ENCODE peak calls at places on chromosomes 5 and 9, in seven cellular contexts. O, U, C, L, Q, Y and E are unnamed samples.

GRCh38 chr9:108894225-108894997 is 32.3 kb downstream of the ACTL7A start:
- DNase-seq in Y (no peak), C (no peak), U (no peak), O (no peak), Q (peak; percentile 98), L (no peak), E (no peak)

GRCh38 chr9:109186857-109187256 is 19.8 kb upstream of the FRRS1L start:
- DNase-seq in U (no peak), O (no peak), Q (no peak), L (no peak), C (no peak), Y (no peak), E (no peak)

GRCh38 chr5:132410451-132411381 is 41.2 kb downstream of the SLC22A5 start:
- DNase-seq in U (peak; percentile 88), L (peak; percentile 88), Q (peak; percentile 60), O (peak; percentile 89), Y (peak; percentile 87), C (peak; percentile 86), E (peak; percentile 81)

GRCh38 chr9:114228034-114228808 is 72.9 kb downstream of the COL27A1 start:
- DNase-seq in O (no peak), L (no peak), Y (no peak), C (no peak), U (no peak), Q (no peak), E (no peak)

GRCh38 chr5:42985129-42986037 is 54.7 kb downstream of the ANXA2R start:
- DNase-seq in U (no peak), Q (peak; percentile 43), O (no peak), C (no peak), Y (no peak), L (no peak), E (no peak)

GRCh38 chr9:122821278-122821952 is 7.0 kb downstream of the PDCL start:
- DNase-seq in O (no peak), L (peak; percentile 40), C (no peak), U (peak; percentile 58), Y (no peak), Q (no peak), E (peak; percentile 64)

GRCh38 chr5:83927140-83927733 is 206.6 kb upstream of the HAPLN1 start:
- DNase-seq in L (peak; percentile 71), Y (peak; percentile 16), U (peak; percentile 38), O (peak; percentile 63), Q (peak; percentile 41), C (peak; percentile 28), E (peak; percentile 83)

GRCh38 chr5:56917534-56917933 is 8.1 kb downstream of the SETD9 start:
- DNase-seq in Y (no peak), Q (no peak), C (peak; percentile 62), U (no peak), O (no peak), L (peak; percentile 18), E (no peak)

GRCh38 chr9:35665471-35665818 is 450 bp upstream of the ARHGEF39 start:
- DNase-seq in U (no peak), L (no peak), O (no peak), Y (no peak), C (no peak), Q (no peak), E (no peak)

GRCh38 chr9:35661756-35662350 is 3.1 kb downstream of the ARHGEF39 start:
- DNase-seq in C (no peak), Y (no peak), U (no peak), L (no peak), O (no peak), Q (peak; percentile 42), E (no peak)

GRCh38 chr9:35660966-35661413 is 2.9 kb downstream of the CCDC107 start:
- DNase-seq in L (peak; percentile 73), Y (no peak), O (peak; percentile 43), Q (peak; percentile 54), C (no peak), U (peak; percentile 41), E (peak; percentile 59)

GRCh38 chr9:35664531-35665470 is at the start of gene ARHGEF39:
- DNase-seq in Q (peak; percentile 81), U (peak; percentile 88), O (peak; percentile 87), Y (peak; percentile 94), L (peak; percentile 91), C (peak; percentile 81), E (peak; percentile 84)

GRCh38 chr9:35662437-35662836 is 2.6 kb downstream of the ARHGEF39 start:
- DNase-seq in O (no peak), Q (no peak), L (no peak), U (no peak), C (no peak), Y (no peak), E (no peak)
- TF ChIP-seq POLR2A in O (no peak), Q (no peak), L (no peak), U (no peak), C (no peak), Y (no peak), E (no peak)

GRCh38 chr5:144170276-144171024 is at the start of the genes KCTD16 and YIPF5:
- DNase-seq in C (peak; percentile 95), L (peak; percentile 98), Y (peak; percentile 89), U (peak; percentile 98), Q (peak; percentile 94), O (peak; percentile 97), E (peak; percentile 97)

GRCh38 chr5:144169904-144170275 is 569 bp downstream of the YIPF5 start:
- DNase-seq in Q (no peak), O (no peak), C (no peak), Y (no peak), U (no peak), L (no peak), E (no peak)

GRCh38 chr5:144166696-144167095 is 3.8 kb downstream of the YIPF5 start:
- DNase-seq in Y (no peak), C (no peak), Q (no peak), U (no peak), O (no peak), L (no peak), E (no peak)

GRCh38 chr5:144162686-144163085 is 7.8 kb downstream of the YIPF5 start:
- DNase-seq in Q (no peak), Y (no peak), O (no peak), L (no peak), C (no peak), U (no peak), E (no peak)

GRCh38 chr5:144167998-144168397 is 2.5 kb downstream of the YIPF5 start:
- DNase-seq in C (no peak), U (no peak), Q (no peak), L (no peak), Y (no peak), O (no peak), E (no peak)
- H3K4me3 ChIP-seq in C (no peak overlapping the region), U (no peak overlapping the region), Q (no peak overlapping the region), L (no peak overlapping the region), Y (no peak overlapping the region), O (no peak overlapping the region), E (no peak overlapping the region)

DNA sequence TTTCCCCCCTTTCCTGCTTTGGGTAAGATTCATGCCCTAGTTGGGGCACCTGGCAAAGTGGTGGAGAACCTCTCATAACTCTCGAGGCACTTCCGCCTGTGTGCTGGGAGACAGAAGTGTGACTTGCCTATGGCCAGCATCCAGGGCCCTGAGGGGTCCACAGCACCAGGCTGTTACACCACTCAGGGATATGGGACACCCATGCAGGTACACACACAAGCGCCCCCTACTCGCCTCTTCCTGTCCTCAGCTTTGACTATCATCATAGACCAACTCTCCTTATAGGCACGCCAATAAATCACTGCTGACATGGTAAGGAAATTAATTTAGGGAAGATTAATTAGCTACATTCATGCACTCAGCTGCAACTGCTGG is 45.4 kb downstream of the SHB start:
- DNase-seq in O (no peak), L (no peak), Y (no peak), Q (no peak), U (no peak), C (no peak), E (no peak)
- H3K4me1 ChIP-seq in O (peaks cover 85% of the 10 kb centered on the region), L (peaks cover 70% of the 10 kb centered on the region), Y (peaks cover 99% of the 10 kb centered on the region), Q (peaks cover 100% of the 10 kb centered on the region), U (peaks cover 12% of the 10 kb centered on the region), C (peaks cover 58% of the 10 kb centered on the region), E (peaks cover 12% of the 10 kb centered on the region)

GRCh38 chr9:70407081-70407503 is 7.4 kb downstream of the KLF9 start:
- DNase-seq in O (no peak), L (no peak), U (no peak), Y (no peak), Q (no peak), C (no peak), E (no peak)
- TF ChIP-seq POLR2A in O (no peak), L (no peak), U (no peak), Y (no peak), Q (no peak), C (no peak), E (no peak)

GRCh38 chr5:135036405-135036804 is 2.4 kb upstream of the PITX1 start:
- DNase-seq in U (no peak), C (no peak), Y (no peak), O (no peak), Q (no peak), L (no peak), E (no peak)

GRCh38 chr5:135034963-135035677 is 1.1 kb upstream of the PITX1 start:
- DNase-seq in O (no peak), Y (no peak), L (no peak), U (peak; percentile 21), Q (no peak), C (no peak), E (no peak)

GRCh38 chr5:135033866-135034185 is 202 bp downstream of the PITX1 start:
- DNase-seq in L (no peak), O (no peak), C (no peak), Y (no peak), Q (no peak), U (no peak), E (no peak)

GRCh38 chr5:135034186-135034962 is at the start of gene PITX1:
- DNase-seq in C (no peak), U (peak; percentile 95), L (peak; percentile 65), O (peak; percentile 37), Y (peak; percentile 80), Q (peak; percentile 52), E (no peak)

DNA sequence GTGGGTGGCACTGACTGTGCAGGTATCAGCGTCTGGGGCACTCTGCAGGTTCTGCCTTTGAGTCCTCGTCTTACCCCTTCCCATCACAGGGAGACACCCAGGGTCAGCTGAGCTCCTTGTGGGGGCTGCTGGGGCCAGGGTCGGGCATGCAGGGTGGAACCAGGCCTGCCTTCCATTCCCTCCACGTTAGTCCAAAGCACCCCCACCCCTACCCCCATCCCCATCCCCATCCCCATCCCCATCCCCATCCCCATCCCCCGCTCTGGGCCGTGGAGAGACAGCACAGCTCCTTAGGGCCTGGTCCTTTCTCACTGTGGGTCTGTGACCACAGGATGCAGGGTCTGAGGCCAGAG is 1.6 kb upstream of the PITX1 start:
- DNase-seq in U (no peak), Q (no peak), Y (no peak), L (no peak), C (no peak), O (no peak), E (no peak)
- H3K4me3 ChIP-seq in U (no peak overlapping the region), Q (no peak overlapping the region), Y (no peak overlapping the region), L (no peak overlapping the region), C (no peak overlapping the region), O (no peak overlapping the region), E (no peak overlapping the region)

GRCh38 chr5:135383803-135384495 is 15.1 kb downstream of the MACROH2A1 start:
- DNase-seq in O (no peak), Q (no peak), Y (no peak), U (no peak), C (no peak), L (no peak), E (no peak)
- H3K4me1 ChIP-seq in O (no peaks in the 10 kb centered on the region), Q (no peaks in the 10 kb centered on the region), Y (peaks cover 34% of the 10 kb centered on the region), U (peaks cover 18% of the 10 kb centered on the region), C (peaks cover 59% of the 10 kb centered on the region), L (peaks cover 20% of the 10 kb centered on the region), E (no peaks in the 10 kb centered on the region)